ENCODE peak calls at places on chromosomes 6 and 20, in ten cellular contexts. One of them, this sample, is unnamed.

GRCh38 chr6:168655462-168656152 is 214.6 kb downstream of the SMOC2 start:
- DNase-seq in DND-41: no peak
- DNase-seq in AG04450: no peak
- DNase-seq in PC-3: no peak
- DNase-seq in right lobe of liver: no peak
- DNase-seq in adrenal gland: no peak
- DNase-seq in cardiac fibroblast: no peak
- DNase-seq in endothelial cell of umbilical vein: no peak
- DNase-seq in HCT116: no peak
- DNase-seq in Calu3: no peak
- DNase-seq in this sample: no peak

GRCh38 chr6:119351005-119351394 is 1.4 kb upstream of the MAN1A1 start:
- DNase-seq in cardiac fibroblast: peak; percentile 70
- DNase-seq in AG04450: no peak
- DNase-seq in DND-41: no peak
- DNase-seq in endothelial cell of umbilical vein: peak; percentile 48
- DNase-seq in Calu3: no peak
- DNase-seq in PC-3: peak; percentile 57
- DNase-seq in HCT116: peak; percentile 22
- DNase-seq in right lobe of liver: no peak
- DNase-seq in adrenal gland: no peak
- DNase-seq in this sample: no peak

GRCh38 chr6:11798538-11798937 is 19.9 kb upstream of the ADTRP start:
- DNase-seq in DND-41: no peak
- DNase-seq in endothelial cell of umbilical vein: no peak
- DNase-seq in PC-3: no peak
- DNase-seq in adrenal gland: no peak
- DNase-seq in HCT116: no peak
- DNase-seq in AG04450: no peak
- DNase-seq in right lobe of liver: no peak
- DNase-seq in Calu3: no peak
- DNase-seq in cardiac fibroblast: no peak
- DNase-seq in this sample: no peak

GRCh38 chr20:51372176-51372803 is 170.2 kb downstream of the NFATC2 start:
- DNase-seq in DND-41: peak; percentile 18
- DNase-seq in HCT116: peak; percentile 49
- DNase-seq in right lobe of liver: peak; percentile 61
- DNase-seq in adrenal gland: peak; percentile 52
- DNase-seq in Calu3: peak; percentile 89
- DNase-seq in endothelial cell of umbilical vein: peak; percentile 73
- DNase-seq in AG04450: no peak
- DNase-seq in cardiac fibroblast: peak; percentile 76
- DNase-seq in PC-3: peak; percentile 96
- DNase-seq in this sample: peak; percentile 40

GRCh38 chr20:63282946-63283345 is 10.0 kb upstream of the COL20A1 start:
- DNase-seq in right lobe of liver: no peak
- DNase-seq in endothelial cell of umbilical vein: no peak
- DNase-seq in DND-41: no peak
- DNase-seq in AG04450: no peak
- DNase-seq in PC-3: no peak
- DNase-seq in HCT116: no peak
- DNase-seq in Calu3: no peak
- DNase-seq in cardiac fibroblast: no peak
- DNase-seq in adrenal gland: no peak
- DNase-seq in this sample: no peak

GRCh38 chr20:50308513-50309279 is 118.1 kb downstream of the CEBPB start:
- DNase-seq in PC-3: peak; percentile 96
- DNase-seq in HCT116: peak; percentile 42
- DNase-seq in AG04450: peak; percentile 98
- DNase-seq in Calu3: peak; percentile 80
- DNase-seq in endothelial cell of umbilical vein: peak; percentile 52
- DNase-seq in cardiac fibroblast: peak; percentile 99
- DNase-seq in DND-41: no peak
- DNase-seq in right lobe of liver: peak; percentile 96
- DNase-seq in adrenal gland: peak; percentile 89
- DNase-seq in this sample: peak; percentile 93

GRCh38 chr6:121838842-121839241 is 403.4 kb downstream of the GJA1 start:
- DNase-seq in cardiac fibroblast: peak; percentile 93
- DNase-seq in DND-41: peak; percentile 90
- DNase-seq in endothelial cell of umbilical vein: no peak
- DNase-seq in adrenal gland: no peak
- DNase-seq in right lobe of liver: no peak
- DNase-seq in HCT116: no peak
- DNase-seq in AG04450: no peak
- DNase-seq in Calu3: peak; percentile 8
- DNase-seq in PC-3: peak; percentile 55
- DNase-seq in this sample: no peak

GRCh38 chr20:41079066-41079465 is 50.4 kb downstream of the TOP1 start:
- DNase-seq in AG04450: no peak
- DNase-seq in Calu3: no peak
- DNase-seq in right lobe of liver: no peak
- DNase-seq in endothelial cell of umbilical vein: no peak
- DNase-seq in DND-41: no peak
- DNase-seq in cardiac fibroblast: no peak
- DNase-seq in HCT116: no peak
- DNase-seq in PC-3: no peak
- DNase-seq in adrenal gland: no peak
- DNase-seq in this sample: no peak

GRCh38 chr20:17680836-17681740 is 954 bp downstream of the RRBP1 start:
- DNase-seq in Calu3: peak; percentile 73
- DNase-seq in DND-41: peak; percentile 76
- DNase-seq in AG04450: no peak
- DNase-seq in HCT116: no peak
- DNase-seq in endothelial cell of umbilical vein: peak; percentile 49
- DNase-seq in PC-3: peak; percentile 81
- DNase-seq in adrenal gland: peak; percentile 87
- DNase-seq in cardiac fibroblast: peak; percentile 84
- DNase-seq in right lobe of liver: peak; percentile 90
- DNase-seq in this sample: no peak

GRCh38 chr20:48706116-48706656 is 121.6 kb downstream of the PREX1 start:
- DNase-seq in AG04450: no peak
- DNase-seq in HCT116: no peak
- DNase-seq in endothelial cell of umbilical vein: no peak
- DNase-seq in cardiac fibroblast: peak; percentile 78
- DNase-seq in DND-41: no peak
- DNase-seq in right lobe of liver: no peak
- DNase-seq in adrenal gland: no peak
- DNase-seq in PC-3: no peak
- DNase-seq in Calu3: no peak
- DNase-seq in this sample: no peak

GRCh38 chr20:32903666-32904175 is 45.0 kb downstream of the EFCAB8 start:
- DNase-seq in cardiac fibroblast: no peak
- DNase-seq in PC-3: no peak
- DNase-seq in HCT116: no peak
- DNase-seq in AG04450: no peak
- DNase-seq in Calu3: no peak
- DNase-seq in right lobe of liver: no peak
- DNase-seq in adrenal gland: no peak
- DNase-seq in endothelial cell of umbilical vein: no peak
- DNase-seq in DND-41: no peak
- DNase-seq in this sample: no peak

DNA sequence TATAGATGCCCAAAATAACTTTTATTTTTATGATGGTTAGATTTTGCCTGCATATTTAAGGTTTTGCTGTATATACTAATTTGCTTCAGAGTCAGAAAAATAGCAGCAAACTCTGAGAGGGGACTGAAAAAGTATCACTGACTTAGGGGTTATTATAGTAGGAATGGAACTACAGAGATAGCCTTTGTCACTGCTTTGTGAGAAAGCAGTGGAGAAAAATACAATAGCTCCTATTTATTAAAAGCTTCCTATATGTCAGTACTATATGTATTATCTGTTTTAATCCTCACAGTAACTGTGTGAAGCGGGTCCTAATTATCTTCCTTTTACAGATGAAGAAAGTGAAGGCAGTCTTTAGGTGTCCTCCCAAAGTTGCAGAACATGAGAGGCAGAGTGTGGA is 35.6 kb downstream of the CARMIL1 start:
- DNase-seq in AG04450: no peak
- DNase-seq in Calu3: no peak
- DNase-seq in PC-3: no peak
- DNase-seq in HCT116: no peak
- DNase-seq in DND-41: no peak
- DNase-seq in right lobe of liver: no peak
- DNase-seq in cardiac fibroblast: no peak
- DNase-seq in endothelial cell of umbilical vein: no peak
- DNase-seq in adrenal gland: no peak
- DNase-seq in this sample: no peak
- TF ChIP-seq CTCF in AG04450: no peak
- TF ChIP-seq CTCF in Calu3: no peak
- TF ChIP-seq CTCF in PC-3: no peak
- TF ChIP-seq CTCF in HCT116: no peak
- TF ChIP-seq CTCF in DND-41: no peak
- TF ChIP-seq CTCF in right lobe of liver: no peak
- TF ChIP-seq CTCF in cardiac fibroblast: no peak
- TF ChIP-seq CTCF in endothelial cell of umbilical vein: no peak
- TF ChIP-seq CTCF in adrenal gland: no peak
- TF ChIP-seq CTCF in this sample: no peak

GRCh38 chr20:11978496-11978895 is 60.8 kb downstream of the BTBD3 start:
- DNase-seq in Calu3: no peak
- DNase-seq in AG04450: no peak
- DNase-seq in DND-41: no peak
- DNase-seq in HCT116: no peak
- DNase-seq in adrenal gland: no peak
- DNase-seq in right lobe of liver: no peak
- DNase-seq in PC-3: no peak
- DNase-seq in endothelial cell of umbilical vein: no peak
- DNase-seq in cardiac fibroblast: no peak
- DNase-seq in this sample: no peak

GRCh38 chr20:11982289-11982957 is 64.7 kb downstream of the BTBD3 start:
- DNase-seq in endothelial cell of umbilical vein: no peak
- DNase-seq in AG04450: no peak
- DNase-seq in cardiac fibroblast: no peak
- DNase-seq in Calu3: no peak
- DNase-seq in PC-3: no peak
- DNase-seq in DND-41: no peak
- DNase-seq in adrenal gland: no peak
- DNase-seq in HCT116: no peak
- DNase-seq in right lobe of liver: no peak
- DNase-seq in this sample: no peak

GRCh38 chr20:11981366-11981947 is 63.8 kb downstream of the BTBD3 start:
- DNase-seq in right lobe of liver: no peak
- DNase-seq in cardiac fibroblast: no peak
- DNase-seq in Calu3: no peak
- DNase-seq in PC-3: no peak
- DNase-seq in HCT116: no peak
- DNase-seq in adrenal gland: no peak
- DNase-seq in AG04450: no peak
- DNase-seq in endothelial cell of umbilical vein: no peak
- DNase-seq in DND-41: no peak
- DNase-seq in this sample: no peak

GRCh38 chr20:11979306-11980128 is 61.8 kb downstream of the BTBD3 start:
- DNase-seq in Calu3: no peak
- DNase-seq in adrenal gland: no peak
- DNase-seq in DND-41: no peak
- DNase-seq in HCT116: no peak
- DNase-seq in AG04450: no peak
- DNase-seq in PC-3: no peak
- DNase-seq in cardiac fibroblast: no peak
- DNase-seq in right lobe of liver: no peak
- DNase-seq in endothelial cell of umbilical vein: no peak
- DNase-seq in this sample: no peak

DNA sequence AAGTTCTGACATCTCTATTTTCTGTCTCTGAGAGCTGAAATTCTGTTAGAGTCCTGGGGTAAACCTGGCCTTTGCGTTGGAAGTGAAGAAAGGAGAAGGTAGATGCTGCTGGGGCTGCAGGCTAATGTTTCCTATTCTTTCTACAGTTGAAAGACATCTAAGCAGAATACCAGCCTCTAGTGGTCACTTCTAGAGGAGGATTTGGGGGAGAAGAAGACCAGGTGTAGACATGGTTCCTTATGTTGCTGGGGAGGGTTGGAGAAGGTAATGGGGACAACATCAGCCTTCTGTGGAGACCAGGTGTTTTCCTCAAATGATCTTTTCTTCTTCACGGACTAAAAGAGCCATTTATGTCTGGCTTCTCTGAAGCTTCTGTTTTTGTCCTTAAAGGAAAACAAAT is 62.6 kb downstream of the BTBD3 start:
- DNase-seq in PC-3: no peak
- DNase-seq in HCT116: no peak
- DNase-seq in AG04450: no peak
- DNase-seq in Calu3: no peak
- DNase-seq in DND-41: no peak
- DNase-seq in cardiac fibroblast: no peak
- DNase-seq in adrenal gland: no peak
- DNase-seq in right lobe of liver: no peak
- DNase-seq in endothelial cell of umbilical vein: no peak
- DNase-seq in this sample: no peak
- TF ChIP-seq CTCF in PC-3: peak; percentile 31
- TF ChIP-seq CTCF in HCT116: no peak
- TF ChIP-seq CTCF in AG04450: peak; percentile 13
- TF ChIP-seq CTCF in Calu3: no peak
- TF ChIP-seq CTCF in DND-41: no peak
- TF ChIP-seq CTCF in cardiac fibroblast: no peak
- TF ChIP-seq CTCF in adrenal gland: no peak
- TF ChIP-seq CTCF in right lobe of liver: no peak
- TF ChIP-seq CTCF in endothelial cell of umbilical vein: no peak
- TF ChIP-seq CTCF in this sample: no peak

DNA sequence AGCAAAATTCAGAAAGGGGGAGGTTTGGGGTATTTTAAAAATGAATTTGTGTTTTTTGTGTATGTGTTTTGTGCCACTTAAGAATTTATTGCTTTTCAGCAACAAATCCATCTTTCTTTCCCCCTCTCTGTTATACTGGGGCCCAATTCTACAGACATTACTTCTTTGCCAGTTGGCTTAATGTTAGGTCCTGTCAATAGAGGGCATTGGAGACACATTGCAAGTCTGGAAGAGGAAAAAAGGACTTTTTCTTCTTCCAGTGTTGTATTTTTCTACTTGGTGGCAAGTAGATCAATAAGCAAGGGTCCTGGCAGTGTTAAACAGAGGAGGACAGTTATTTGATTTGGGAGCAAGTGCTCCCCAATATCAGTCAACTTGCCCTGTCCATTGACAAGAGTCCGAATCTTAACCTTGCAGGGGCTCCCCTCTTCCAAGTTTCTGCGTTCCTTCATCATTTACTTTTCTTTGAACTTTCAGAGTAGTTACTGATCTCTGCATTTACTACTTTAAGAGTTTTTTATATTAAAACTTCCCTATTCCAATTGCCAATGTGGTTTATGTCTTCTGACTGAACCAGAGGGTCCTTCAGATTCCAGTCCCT is 23.4 kb downstream of the SCML4 start:
- DNase-seq in HCT116: no peak
- DNase-seq in endothelial cell of umbilical vein: no peak
- DNase-seq in PC-3: no peak
- DNase-seq in adrenal gland: no peak
- DNase-seq in Calu3: no peak
- DNase-seq in DND-41: no peak
- DNase-seq in right lobe of liver: no peak
- DNase-seq in cardiac fibroblast: peak; percentile 18
- DNase-seq in AG04450: no peak
- DNase-seq in this sample: no peak
- TF ChIP-seq CTCF in HCT116: peak; percentile 40
- TF ChIP-seq CTCF in endothelial cell of umbilical vein: no peak
- TF ChIP-seq CTCF in PC-3: peak; percentile 33
- TF ChIP-seq CTCF in adrenal gland: no peak
- TF ChIP-seq CTCF in Calu3: peak; percentile 24
- TF ChIP-seq CTCF in DND-41: peak; percentile 23
- TF ChIP-seq CTCF in right lobe of liver: peak; percentile 68
- TF ChIP-seq CTCF in cardiac fibroblast: no peak
- TF ChIP-seq CTCF in AG04450: peak; percentile 29
- TF ChIP-seq CTCF in this sample: no peak

GRCh38 chr6:157317129-157317814 is 6.0 kb downstream of the TMEM242 start:
- DNase-seq in HCT116: peak; percentile 51
- DNase-seq in right lobe of liver: peak; percentile 75
- DNase-seq in endothelial cell of umbilical vein: peak; percentile 98
- DNase-seq in Calu3: peak; percentile 68
- DNase-seq in PC-3: peak; percentile 91
- DNase-seq in cardiac fibroblast: peak; percentile 89
- DNase-seq in adrenal gland: peak; percentile 91
- DNase-seq in AG04450: peak; percentile 47
- DNase-seq in DND-41: no peak
- DNase-seq in this sample: peak; percentile 95
- TF ChIP-seq CTCF in HCT116: no peak
- TF ChIP-seq CTCF in right lobe of liver: no peak
- TF ChIP-seq CTCF in endothelial cell of umbilical vein: no peak
- TF ChIP-seq CTCF in Calu3: no peak
- TF ChIP-seq CTCF in PC-3: no peak
- TF ChIP-seq CTCF in cardiac fibroblast: no peak
- TF ChIP-seq CTCF in adrenal gland: no peak
- TF ChIP-seq CTCF in AG04450: no peak
- TF ChIP-seq CTCF in DND-41: no peak
- TF ChIP-seq CTCF in this sample: no peak